ENCODE peak calls at places on chromosomes 7 and 10, in seven cellular contexts. One of them, this sample, is unnamed. For H3K36me3, the result is how much of the 10 kb centered on the place peaks cover.

GRCh38 chr10:114631678-114632417 is 26.2 kb downstream of the ABLIM1 start:
- DNase-seq in left ventricle myocardium inferior: peak
- DNase-seq in Peyer's patch: peak
- DNase-seq in Panc1: no peak
- DNase-seq in right atrium auricular region: peak
- DNase-seq in neural progenitor cell: peak
- DNase-seq in PC-3: no peak
- DNase-seq in this sample: peak

GRCh38 chr7:16345979-16346958 is 75.1 kb downstream of the CRPPA start:
- DNase-seq in left ventricle myocardium inferior: no peak
- DNase-seq in Peyer's patch: no peak
- DNase-seq in Panc1: peak
- DNase-seq in right atrium auricular region: no peak
- DNase-seq in neural progenitor cell: no peak
- DNase-seq in PC-3: peak
- DNase-seq in this sample: no peak

GRCh38 chr7:48899932-48900331 is 24.4 kb upstream of the CDC14C start:
- DNase-seq in left ventricle myocardium inferior: no peak
- DNase-seq in Peyer's patch: no peak
- DNase-seq in Panc1: no peak
- DNase-seq in right atrium auricular region: no peak
- DNase-seq in neural progenitor cell: no peak
- DNase-seq in PC-3: peak
- DNase-seq in this sample: no peak

GRCh38 chr10:63642808-63643207 is 121.6 kb downstream of the REEP3 start:
- DNase-seq in left ventricle myocardium inferior: no peak
- DNase-seq in Peyer's patch: no peak
- DNase-seq in Panc1: no peak
- DNase-seq in right atrium auricular region: no peak
- DNase-seq in neural progenitor cell: no peak
- DNase-seq in PC-3: no peak
- DNase-seq in this sample: no peak

GRCh38 chr10:4403638-4404252 is 422.3 kb upstream of the AKR1E2 start:
- DNase-seq in left ventricle myocardium inferior: no peak
- DNase-seq in Peyer's patch: no peak
- DNase-seq in Panc1: no peak
- DNase-seq in right atrium auricular region: no peak
- DNase-seq in neural progenitor cell: no peak
- DNase-seq in PC-3: no peak
- DNase-seq in this sample: no peak

GRCh38 chr10:79331709-79332108 is 15.6 kb upstream of the PPIF start:
- DNase-seq in left ventricle myocardium inferior: no peak
- DNase-seq in Peyer's patch: peak
- DNase-seq in Panc1: no peak
- DNase-seq in right atrium auricular region: no peak
- DNase-seq in neural progenitor cell: no peak
- DNase-seq in PC-3: peak
- DNase-seq in this sample: no peak

GRCh38 chr7:42096681-42097637 is 140.1 kb downstream of the GLI3 start:
- DNase-seq in left ventricle myocardium inferior: peak
- DNase-seq in Peyer's patch: no peak
- DNase-seq in Panc1: no peak
- DNase-seq in right atrium auricular region: peak
- DNase-seq in neural progenitor cell: no peak
- DNase-seq in PC-3: no peak
- DNase-seq in this sample: no peak

GRCh38 chr10:82932426-82932825 is 1057.4 kb downstream of the NRG3 start:
- DNase-seq in left ventricle myocardium inferior: no peak
- DNase-seq in Peyer's patch: no peak
- DNase-seq in Panc1: no peak
- DNase-seq in right atrium auricular region: no peak
- DNase-seq in neural progenitor cell: no peak
- DNase-seq in PC-3: no peak
- DNase-seq in this sample: no peak

GRCh38 chr7:142754681-142755575 is 5.7 kb downstream of the PRSS1 start:
- DNase-seq in left ventricle myocardium inferior: no peak
- DNase-seq in Peyer's patch: no peak
- DNase-seq in Panc1: no peak
- DNase-seq in right atrium auricular region: peak
- DNase-seq in neural progenitor cell: no peak
- DNase-seq in PC-3: peak
- DNase-seq in this sample: no peak

GRCh38 chr7:142231716-142232115 is 26.1 kb downstream of the PRSS58 start:
- DNase-seq in left ventricle myocardium inferior: no peak
- DNase-seq in Peyer's patch: no peak
- DNase-seq in Panc1: no peak
- DNase-seq in right atrium auricular region: no peak
- DNase-seq in neural progenitor cell: peak
- DNase-seq in PC-3: peak
- DNase-seq in this sample: no peak

GRCh38 chr7:52794621-52795020 is 240.8 kb upstream of the POM121L12 start:
- DNase-seq in left ventricle myocardium inferior: no peak
- DNase-seq in Peyer's patch: no peak
- DNase-seq in Panc1: no peak
- DNase-seq in right atrium auricular region: no peak
- DNase-seq in neural progenitor cell: no peak
- DNase-seq in PC-3: no peak
- DNase-seq in this sample: no peak

GRCh38 chr10:127123626-127124025 is 72.8 kb downstream of the INSYN2A start:
- DNase-seq in left ventricle myocardium inferior: no peak
- DNase-seq in Peyer's patch: no peak
- DNase-seq in Panc1: no peak
- DNase-seq in right atrium auricular region: no peak
- DNase-seq in neural progenitor cell: no peak
- DNase-seq in PC-3: no peak
- DNase-seq in this sample: no peak

GRCh38 chr10:70479626-70480253 is 1.2 kb downstream of the PALD1 start:
- DNase-seq in left ventricle myocardium inferior: no peak
- DNase-seq in Peyer's patch: no peak
- DNase-seq in Panc1: no peak
- DNase-seq in right atrium auricular region: no peak
- DNase-seq in neural progenitor cell: no peak
- DNase-seq in PC-3: no peak
- DNase-seq in this sample: no peak

GRCh38 chr10:111998728-111999127 is 184.8 kb downstream of the GPAM start:
- DNase-seq in left ventricle myocardium inferior: no peak
- DNase-seq in Peyer's patch: no peak
- DNase-seq in Panc1: no peak
- DNase-seq in right atrium auricular region: no peak
- DNase-seq in neural progenitor cell: no peak
- DNase-seq in PC-3: no peak
- DNase-seq in this sample: no peak

GRCh38 chr10:120336910-120337540 is 120.0 kb upstream of the PLPP4 start:
- DNase-seq in left ventricle myocardium inferior: no peak
- DNase-seq in Peyer's patch: peak
- DNase-seq in Panc1: peak
- DNase-seq in right atrium auricular region: no peak
- DNase-seq in neural progenitor cell: peak
- DNase-seq in PC-3: peak
- DNase-seq in this sample: no peak

DNA sequence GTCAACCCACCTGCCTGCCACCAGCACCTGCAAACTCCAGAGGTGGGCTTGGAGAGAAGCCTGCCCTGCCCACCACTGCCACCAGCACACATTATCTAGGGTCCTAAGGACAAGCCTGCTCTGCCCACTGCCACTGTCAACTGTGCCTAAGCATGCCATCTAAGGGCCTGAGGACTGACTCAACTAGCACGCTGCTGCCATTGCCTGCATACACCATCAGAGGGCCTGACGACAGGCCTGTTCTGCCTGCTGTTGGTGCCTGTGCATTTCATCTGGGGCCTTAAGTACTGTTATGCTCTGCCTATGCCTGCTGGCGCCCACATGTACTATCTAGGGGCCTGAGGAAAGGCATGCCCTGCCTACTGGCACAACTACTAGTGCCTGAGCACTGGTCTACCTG is 27.0 kb upstream of the LRRD1 start:
- DNase-seq in left ventricle myocardium inferior: no peak
- DNase-seq in Peyer's patch: no peak
- DNase-seq in Panc1: no peak
- DNase-seq in right atrium auricular region: no peak
- DNase-seq in neural progenitor cell: peak
- DNase-seq in PC-3: no peak
- DNase-seq in this sample: no peak
- TF ChIP-seq CTCF in left ventricle myocardium inferior: no peak
- TF ChIP-seq CTCF in Peyer's patch: no peak
- TF ChIP-seq CTCF in Panc1: no peak
- TF ChIP-seq CTCF in right atrium auricular region: no peak
- TF ChIP-seq CTCF in neural progenitor cell: no peak
- TF ChIP-seq CTCF in PC-3: no peak
- TF ChIP-seq CTCF in this sample: no peak

GRCh38 chr7:101399759-101400158 is 37.1 kb downstream of the COL26A1 start:
- DNase-seq in left ventricle myocardium inferior: no peak
- DNase-seq in Peyer's patch: no peak
- DNase-seq in Panc1: no peak
- DNase-seq in right atrium auricular region: no peak
- DNase-seq in neural progenitor cell: no peak
- DNase-seq in PC-3: no peak
- DNase-seq in this sample: no peak

GRCh38 chr7:101400751-101401150 is 38.1 kb downstream of the COL26A1 start:
- DNase-seq in left ventricle myocardium inferior: no peak
- DNase-seq in Peyer's patch: no peak
- DNase-seq in Panc1: no peak
- DNase-seq in right atrium auricular region: no peak
- DNase-seq in neural progenitor cell: no peak
- DNase-seq in PC-3: no peak
- DNase-seq in this sample: no peak

GRCh38 chr7:101402835-101403234 is 40.2 kb downstream of the COL26A1 start:
- DNase-seq in left ventricle myocardium inferior: no peak
- DNase-seq in Peyer's patch: no peak
- DNase-seq in Panc1: no peak
- DNase-seq in right atrium auricular region: no peak
- DNase-seq in neural progenitor cell: no peak
- DNase-seq in PC-3: no peak
- DNase-seq in this sample: no peak

GRCh38 chr7:101402081-101402779 is 39.6 kb downstream of the COL26A1 start:
- DNase-seq in left ventricle myocardium inferior: no peak
- DNase-seq in Peyer's patch: no peak
- DNase-seq in Panc1: no peak
- DNase-seq in right atrium auricular region: no peak
- DNase-seq in neural progenitor cell: peak
- DNase-seq in PC-3: peak
- DNase-seq in this sample: no peak

DNA sequence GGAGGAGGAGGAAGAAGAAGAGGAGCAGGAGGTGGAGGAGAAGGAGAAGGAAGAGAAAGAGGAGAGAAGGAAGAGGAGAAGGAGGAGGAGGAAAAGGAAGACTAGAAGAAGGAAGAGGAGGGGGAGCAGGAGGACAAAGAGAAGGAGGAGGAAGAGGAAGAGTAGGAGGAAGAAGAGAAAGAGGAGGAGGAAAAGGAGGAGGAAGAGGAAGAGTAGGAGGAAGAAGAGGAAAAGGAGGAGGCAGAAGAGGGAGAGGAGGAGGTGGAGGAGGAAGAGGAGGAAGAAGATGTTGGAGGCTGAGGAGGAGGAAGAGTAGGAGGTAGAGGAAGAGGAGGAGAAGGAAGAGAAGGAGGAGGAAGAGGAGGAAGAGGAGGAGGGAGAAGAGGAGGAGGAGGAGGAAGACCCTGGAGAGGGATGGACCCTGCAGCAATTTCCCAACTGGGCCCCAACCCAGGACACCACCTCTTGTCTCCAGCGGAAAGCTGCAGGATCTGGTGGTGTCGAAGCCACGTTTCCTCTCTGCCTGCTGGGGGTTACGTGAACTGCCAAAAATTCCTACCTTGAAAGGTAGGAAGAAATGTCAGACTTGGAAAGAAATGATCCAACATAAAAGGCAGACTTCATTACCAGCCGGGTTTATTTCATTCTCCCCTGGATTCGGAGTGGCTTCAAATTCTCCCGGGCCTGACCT is 38.9 kb downstream of the COL26A1 start:
- DNase-seq in left ventricle myocardium inferior: no peak
- DNase-seq in Peyer's patch: no peak
- DNase-seq in Panc1: no peak
- DNase-seq in right atrium auricular region: no peak
- DNase-seq in neural progenitor cell: no peak
- DNase-seq in PC-3: no peak
- DNase-seq in this sample: no peak
- H3K4me3 ChIP-seq in left ventricle myocardium inferior: no peak
- H3K4me3 ChIP-seq in Peyer's patch: no peak
- H3K4me3 ChIP-seq in Panc1: peak
- H3K4me3 ChIP-seq in right atrium auricular region: no peak
- H3K4me3 ChIP-seq in neural progenitor cell: peak
- H3K4me3 ChIP-seq in PC-3: peak
- H3K4me3 ChIP-seq in this sample: no peak

DNA sequence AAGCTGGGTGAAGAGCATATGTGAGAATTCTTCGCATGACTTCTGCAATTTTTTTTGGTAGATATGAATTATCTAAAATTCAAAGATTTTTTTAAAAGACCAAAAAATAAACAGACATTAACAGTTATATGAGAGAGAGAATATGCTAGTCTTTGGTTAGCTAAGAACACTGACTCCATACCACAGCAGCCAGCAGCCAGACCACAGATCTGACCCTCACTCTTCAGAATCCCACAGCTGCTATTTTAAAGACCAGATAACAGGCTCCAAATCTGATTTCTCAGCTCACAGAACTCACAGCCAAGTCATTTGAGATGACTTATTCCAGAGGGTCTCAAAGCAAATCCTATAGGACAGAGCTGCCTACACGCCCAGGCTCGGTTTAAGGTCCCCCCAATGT is 20.4 kb downstream of the NUDCD3 start:
- DNase-seq in left ventricle myocardium inferior: no peak
- DNase-seq in Peyer's patch: no peak
- DNase-seq in Panc1: no peak
- DNase-seq in right atrium auricular region: no peak
- DNase-seq in neural progenitor cell: no peak
- DNase-seq in PC-3: no peak
- DNase-seq in this sample: no peak
- H3K36me3 ChIP-seq in left ventricle myocardium inferior: under half
- H3K36me3 ChIP-seq in Peyer's patch: under half
- H3K36me3 ChIP-seq in Panc1: under half
- H3K36me3 ChIP-seq in right atrium auricular region: under half
- H3K36me3 ChIP-seq in neural progenitor cell: under half
- H3K36me3 ChIP-seq in PC-3: under half
- H3K36me3 ChIP-seq in this sample: half or more

DNA sequence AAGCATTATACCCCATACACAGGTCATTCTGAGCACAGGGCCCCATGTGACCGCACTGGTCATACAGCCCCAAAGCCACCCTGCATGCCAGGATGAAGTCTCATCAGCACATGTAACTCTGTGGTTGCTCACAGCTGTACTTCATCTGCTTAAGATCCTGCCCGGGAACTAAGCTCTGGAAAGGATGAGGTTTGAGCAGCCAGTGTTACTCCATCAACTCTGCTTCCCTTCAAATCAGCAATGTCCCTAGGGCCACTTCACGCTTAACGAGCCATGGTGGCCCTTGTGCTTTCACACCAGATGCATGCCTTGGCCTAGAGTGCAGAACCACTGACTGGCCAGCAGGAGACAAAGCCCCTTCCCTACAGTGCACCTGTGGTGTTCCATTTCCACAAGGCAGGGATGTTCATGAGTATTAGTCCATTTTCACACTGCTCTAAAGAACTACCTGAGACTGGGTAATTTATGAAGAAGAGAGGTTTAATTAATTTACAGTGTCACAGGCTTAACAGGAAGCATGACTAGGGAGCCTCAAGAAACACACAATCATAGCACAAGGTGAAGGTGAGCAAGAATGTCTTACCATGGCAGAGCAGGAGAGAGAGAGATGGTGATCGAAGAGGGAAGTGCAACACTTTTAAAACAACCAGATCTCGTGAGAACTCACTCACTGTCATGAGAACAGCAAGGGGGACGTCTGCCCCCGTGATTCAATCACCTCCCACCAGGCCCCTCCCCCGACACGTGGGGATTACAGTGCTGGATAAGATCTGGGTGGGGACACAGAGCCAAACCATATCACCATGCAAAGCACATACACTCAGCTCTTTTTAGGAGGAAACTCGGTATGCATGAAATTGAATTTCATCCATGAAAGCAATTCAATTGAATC is 149.0 kb upstream of the CDCA7L start:
- DNase-seq in left ventricle myocardium inferior: no peak
- DNase-seq in Peyer's patch: no peak
- DNase-seq in Panc1: no peak
- DNase-seq in right atrium auricular region: no peak
- DNase-seq in neural progenitor cell: no peak
- DNase-seq in PC-3: no peak
- DNase-seq in this sample: no peak
- TF ChIP-seq CTCF in left ventricle myocardium inferior: no peak
- TF ChIP-seq CTCF in Peyer's patch: no peak
- TF ChIP-seq CTCF in Panc1: no peak
- TF ChIP-seq CTCF in right atrium auricular region: no peak
- TF ChIP-seq CTCF in neural progenitor cell: peak
- TF ChIP-seq CTCF in PC-3: peak
- TF ChIP-seq CTCF in this sample: no peak

This sample was measured in upper lobe of right lung.